ENCODE peak calls at places on chromosomes 3 and 15, in four cellular contexts. Z is GM12878, T is WTC11, B is K562. U is an unnamed sample.

GRCh38 chr15:67823371-67824156 is 1.7 kb upstream of the SKOR1 start:
- DNase-seq in B (no peak), Z (no peak), T (no peak), U (no peak)

GRCh38 chr3:69329897-69330296 is 56.0 kb downstream of the FRMD4B start:
- DNase-seq in Z (no peak), B (no peak), T (no peak), U (no peak)

GRCh38 chr3:128488995-128489859 is 3.8 kb downstream of the GATA2 start:
- DNase-seq in Z (no peak), B (peak), T (peak), U (peak)

GRCh38 chr3:53478166-53478830 is 16.1 kb upstream of the CACNA1D start:
- DNase-seq in Z (no peak), B (no peak), T (no peak), U (peak)

GRCh38 chr3:174101244-174101643 is 703.7 kb downstream of the NLGN1 start:
- DNase-seq in Z (peak), B (no peak), T (no peak), U (no peak)

GRCh38 chr3:52299815-52300611 is 12.4 kb downstream of the GLYCTK start:
- DNase-seq in Z (no peak), B (peak), T (peak), U (peak)

GRCh38 chr3:120708408-120708807 is 26.4 kb upstream of the HGD start:
- DNase-seq in B (no peak), Z (no peak), T (no peak), U (no peak)

GRCh38 chr3:114093596-114093995 is 37.1 kb downstream of the QTRT2 start:
- DNase-seq in Z (no peak), B (peak), T (no peak), U (no peak)

GRCh38 chr15:72706266-72706665 is 20.3 kb downstream of the BBS4 start:
- DNase-seq in B (peak), Z (no peak), T (no peak), U (no peak)

GRCh38 chr15:99181544-99181943 is 67.8 kb downstream of the TTC23 start:
- DNase-seq in T (no peak), Z (no peak), B (no peak), U (no peak)

GRCh38 chr3:182999767-183000166 is 19.4 kb upstream of the DCUN1D1 start:
- DNase-seq in Z (no peak), B (no peak), T (no peak), U (no peak)

GRCh38 chr3:58837863-58838255 is 171.3 kb upstream of the FAM3D start:
- DNase-seq in Z (no peak), B (no peak), T (no peak), U (no peak)

GRCh38 chr15:89383635-89384604 is 49.3 kb upstream of the POLG start:
- DNase-seq in B (no peak), Z (no peak), T (no peak), U (no peak)

GRCh38 chr3:33063651-33064051 is 33.3 kb downstream of the GLB1 start:
- DNase-seq in T (no peak), Z (peak), B (no peak), U (no peak)

GRCh38 chr3:150830094-150830681 is 67.2 kb upstream of the SIAH2 start:
- DNase-seq in B (peak), T (peak), Z (no peak), U (peak)

GRCh38 chr15:31953573-31953972 is 76.7 kb upstream of the CHRNA7 start:
- DNase-seq in B (no peak), T (peak), Z (no peak), U (no peak)

GRCh38 chr3:110738531-110738930 is 333.1 kb upstream of the NECTIN3 start:
- DNase-seq in Z (no peak), T (no peak), B (no peak), U (no peak)

GRCh38 chr3:194139085-194139976 is 3.4 kb downstream of the HES1 start:
- DNase-seq in T (peak), Z (no peak), B (peak), U (peak)

GRCh38 chr3:184690236-184690883 is 21.5 kb downstream of the MAGEF1 start:
- DNase-seq in T (no peak), B (no peak), Z (no peak), U (no peak)

GRCh38 chr3:50299929-50300680 is 900 bp upstream of the HYAL3 start:
- DNase-seq in Z (no peak), B (peak), T (no peak), U (no peak)

GRCh38 chr15:60757273-60757672 is 278.3 kb upstream of the ICE2 start:
- DNase-seq in B (no peak), T (no peak), Z (no peak), U (no peak)

GRCh38 chr15:38325290-38325990 is 72.8 kb downstream of the SPRED1 start:
- DNase-seq in B (no peak), T (no peak), Z (no peak), U (no peak)

GRCh38 chr3:157388976-157389375 is 47.7 kb upstream of the PTX3 start:
- DNase-seq in B (no peak), T (no peak), Z (no peak), U (no peak)

GRCh38 chr15:63521405-63522142 is 17.2 kb downstream of the USP3 start:
- DNase-seq in T (no peak), Z (no peak), B (no peak), U (no peak)

GRCh38 chr15:53880353-53880752 is 97.9 kb upstream of the UNC13C start:
- DNase-seq in Z (no peak), B (no peak), T (no peak), U (no peak)

GRCh38 chr3:58577269-58577821 is at the start of gene FAM107A:
- DNase-seq in B (no peak), Z (no peak), T (peak), U (no peak)

GRCh38 chr3:12235691-12236090 is 53.2 kb upstream of the PPARG start:
- DNase-seq in Z (no peak), T (no peak), B (no peak), U (no peak)

GRCh38 chr3:37592328-37592727 is 269.4 kb upstream of the CTDSPL start:
- DNase-seq in B (peak), T (no peak), Z (no peak), U (no peak)

GRCh38 chr3:132253262-132253878 is 63.8 kb upstream of the ACP3 start:
- DNase-seq in B (peak), Z (no peak), T (no peak), U (peak)

GRCh38 chr15:73711526-73711925 is 27.3 kb downstream of the CD276 start:
- DNase-seq in T (no peak), B (no peak), Z (no peak), U (no peak)

GRCh38 chr3:77426531-77426930 is 386.6 kb downstream of the ROBO2 start:
- DNase-seq in B (no peak), T (no peak), Z (no peak), U (no peak)

GRCh38 chr3:159762238-159762637 is 226.4 kb upstream of the IL12A start:
- DNase-seq in B (no peak), T (no peak), Z (no peak), U (no peak)

GRCh38 chr3:42660898-42661297 is 7.4 kb downstream of the ZBTB47 start:
- DNase-seq in Z (no peak), T (no peak), B (peak), U (peak)

GRCh38 chr3:186361246-186361611 is 805 bp downstream of the DGKG start:
- DNase-seq in Z (no peak), B (no peak), T (no peak), U (no peak)

DNA sequence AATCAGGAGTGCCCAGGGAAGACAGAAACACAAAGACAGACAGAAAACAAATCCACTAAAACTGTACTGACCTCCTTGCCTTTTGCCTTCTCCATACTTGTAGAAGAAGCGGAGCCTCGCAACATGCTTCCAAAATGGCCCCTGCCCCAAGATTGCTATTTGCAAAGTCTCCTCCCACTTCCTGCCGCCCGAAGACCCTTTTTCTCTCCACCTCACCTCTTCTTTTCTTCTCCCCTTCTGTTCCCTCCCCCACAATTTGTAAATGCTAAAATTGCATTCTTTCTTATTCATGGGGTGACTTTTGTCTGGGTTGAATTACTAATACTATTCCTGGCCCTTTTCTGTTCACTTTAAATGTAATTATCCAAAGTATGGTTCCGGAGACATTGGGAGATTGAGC is at the start of gene DPPA4:
- DNase-seq in Z (no peak), B (no peak), T (peak), U (no peak)
- TF ChIP-seq NR2C2 in Z (no peak), B (no peak), T (no peak), U (no peak)

GRCh38 chr3:30954431-30954830 is 60.0 kb upstream of the GADL1 start:
- DNase-seq in B (no peak), Z (no peak), T (no peak), U (no peak)
- TF ChIP-seq NR2C2 in B (no peak), Z (no peak), T (no peak), U (no peak)

DNA sequence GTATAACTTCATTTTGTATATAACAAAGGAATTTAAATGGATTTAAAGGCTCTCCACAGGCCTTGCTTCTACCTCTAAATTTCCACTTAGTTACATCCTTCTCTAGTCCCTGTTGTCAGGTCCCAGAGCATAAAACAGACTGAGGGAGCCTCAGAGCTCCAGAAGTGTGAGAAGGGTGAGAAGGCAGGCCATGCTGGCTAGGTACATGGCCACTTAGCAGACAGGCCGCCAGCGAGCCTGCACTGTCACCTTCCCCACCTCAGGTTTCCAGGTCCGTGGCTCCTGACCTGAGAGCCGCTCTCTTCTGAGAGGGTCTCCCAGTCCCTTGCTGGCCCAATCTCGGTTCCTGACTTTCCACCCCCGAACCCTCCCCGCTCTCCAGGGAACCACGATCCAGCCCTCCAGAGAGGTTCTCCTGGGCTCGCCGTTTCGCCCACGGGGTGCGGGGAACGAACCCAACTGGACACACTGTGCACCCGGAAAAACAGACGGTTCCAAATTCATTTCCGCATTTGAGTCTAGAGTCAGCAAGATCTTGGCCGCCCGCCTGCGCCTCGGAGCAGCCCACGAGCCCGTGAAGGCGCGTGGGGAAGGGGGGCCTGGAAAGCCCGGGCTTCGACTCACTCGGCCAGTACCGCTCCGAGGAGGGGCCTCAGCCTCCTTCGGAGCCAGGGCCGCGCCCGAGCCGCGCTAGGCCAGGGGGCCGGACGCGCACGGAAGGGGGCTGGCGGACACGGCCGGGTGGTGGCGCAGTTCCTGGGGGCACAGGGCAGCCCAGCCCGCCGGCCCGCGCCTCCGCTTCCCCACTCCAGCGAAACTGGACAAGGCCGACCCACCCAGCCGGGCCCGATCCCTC is 16.7 kb upstream of the SOX2 start:
- DNase-seq in B (peak), T (peak), Z (no peak), U (no peak)
- TF ChIP-seq NR2C2 in B (peak), T (no peak), Z (no peak), U (no peak)

GRCh38 chr15:77440378-77440999 is 19.8 kb downstream of the HMG20A start:
- DNase-seq in B (no peak), T (no peak), Z (peak), U (no peak)
- TF ChIP-seq NR2C2 in B (no peak), T (no peak), Z (no peak), U (no peak)

GRCh38 chr3:171258316-171258715 is 201.9 kb downstream of the TNIK start:
- DNase-seq in Z (no peak), B (no peak), T (no peak), U (no peak)

GRCh38 chr3:171260430-171260829 is 199.8 kb downstream of the TNIK start:
- DNase-seq in T (no peak), Z (no peak), B (no peak), U (no peak)

GRCh38 chr3:171262431-171262830 is 197.8 kb downstream of the TNIK start:
- DNase-seq in Z (no peak), B (no peak), T (no peak), U (no peak)

GRCh38 chr3:171260899-171261298 is 199.3 kb downstream of the TNIK start:
- DNase-seq in T (no peak), Z (no peak), B (no peak), U (no peak)

DNA sequence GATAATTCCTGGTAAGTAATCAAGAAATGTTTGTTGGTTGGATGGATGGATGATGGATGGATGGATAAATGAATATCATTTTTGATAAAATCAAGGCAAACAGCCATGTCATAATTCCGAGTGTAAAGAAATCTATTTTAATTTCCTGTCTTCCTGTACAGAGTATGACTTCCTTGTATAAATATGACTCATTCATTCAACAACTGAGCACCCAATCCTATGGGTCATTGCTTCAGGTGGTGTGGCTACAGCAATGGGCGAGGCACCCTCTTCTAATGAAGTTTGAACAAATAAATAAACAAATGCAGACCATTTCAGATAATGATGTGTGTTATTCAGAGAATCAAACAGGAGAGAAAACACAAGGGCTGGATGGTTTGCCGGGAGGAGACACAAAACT is 198.7 kb downstream of the TNIK start:
- DNase-seq in B (no peak), Z (no peak), T (no peak), U (no peak)
- TF ChIP-seq NR2C2 in B (no peak), Z (no peak), T (no peak), U (no peak)

U was measured in HepG2.